ENCODE peak calls at places on chromosomes 5 and 9, in eight cellular contexts. G is dorsolateral prefrontal cortex, H is brain microvascular endothelial cell, Z is small intestine, R is heart right ventricle, U is RWPE1, B is OCI-LY7, O is IMR-90. Q is an unnamed sample.

GRCh38 chr5:126867237-126867636 is 90.3 kb downstream of the LMNB1 start:
- DNase-seq in O (no peak), B (no peak), G (no peak), R (no peak), U (no peak), H (no peak), Z (no peak), Q (no peak)

GRCh38 chr9:133492061-133493021 is 13.4 kb upstream of the SLC2A6 start:
- DNase-seq in G (no peak), Z (no peak), B (no peak), H (no peak), O (no peak), R (no peak), U (peak), Q (no peak)

GRCh38 chr5:139908749-139909148 is 113.1 kb downstream of the PSD2 start:
- DNase-seq in H (no peak), G (no peak), U (no peak), R (no peak), Z (no peak), O (no peak), B (no peak), Q (no peak)

GRCh38 chr9:70601000-70601929 is 186.8 kb upstream of the KLF9 start:
- DNase-seq in B (no peak), G (peak), Z (peak), O (peak), R (peak), U (peak), H (peak), Q (peak)

GRCh38 chr5:77816686-77817085 is 40.5 kb upstream of the TBCA start:
- DNase-seq in O (no peak), G (no peak), B (no peak), Z (no peak), U (peak), R (no peak), H (no peak), Q (no peak)

GRCh38 chr5:167378894-167379723 is 912.3 kb upstream of the WWC1 start:
- DNase-seq in Z (peak), H (no peak), B (no peak), G (no peak), O (no peak), U (no peak), R (no peak), Q (no peak)

GRCh38 chr5:72441861-72442540 is 65.2 kb downstream of the ZNF366 start:
- DNase-seq in R (no peak), U (peak), B (no peak), H (peak), O (peak), Z (no peak), G (no peak), Q (peak)

GRCh38 chr5:92470770-92471169 is 1087.7 kb upstream of the ARRDC3 start:
- DNase-seq in R (no peak), Z (no peak), B (no peak), G (no peak), H (no peak), O (no peak), U (no peak), Q (no peak)

GRCh38 chr9:129336601-129337286 is 158.7 kb upstream of the IER5L start:
- DNase-seq in H (no peak), Z (peak), G (no peak), U (no peak), R (no peak), O (peak), B (peak), Q (no peak)

GRCh38 chr9:86424246-86424891 is 70.2 kb upstream of the TUT7 start:
- DNase-seq in R (no peak), U (no peak), B (no peak), H (no peak), Z (no peak), G (no peak), O (peak), Q (no peak)

GRCh38 chr9:106878943-106879916 is 16.3 kb downstream of the ZNF462 start:
- DNase-seq in U (peak), B (no peak), R (peak), Z (peak), H (peak), G (peak), O (peak), Q (peak)

GRCh38 chr9:85202596-85202995 is 533.1 kb downstream of the NTRK2 start:
- DNase-seq in R (no peak), B (no peak), H (peak), G (no peak), O (no peak), Z (no peak), U (no peak), Q (no peak)

GRCh38 chr9:68775003-68775730 is 70.1 kb downstream of the PIP5K1B start:
- DNase-seq in O (peak), G (no peak), R (no peak), Z (no peak), B (no peak), H (peak), U (no peak), Q (peak)

GRCh38 chr9:15824310-15824709 is 271.5 kb downstream of the CCDC171 start:
- DNase-seq in R (no peak), G (no peak), O (peak), B (peak), Z (no peak), U (peak), H (peak), Q (no peak)

GRCh38 chr9:27204578-27204977 is 92.4 kb downstream of the EQTN start:
- DNase-seq in B (no peak), H (no peak), R (no peak), U (peak), Z (no peak), O (peak), G (no peak), Q (no peak)

GRCh38 chr9:122318284-122318683 is 52.5 kb upstream of the PTGS1 start:
- DNase-seq in O (no peak), U (no peak), G (no peak), R (no peak), Z (no peak), B (no peak), H (no peak), Q (no peak)

GRCh38 chr5:82356808-82357671 is 78.9 kb upstream of the RPS23 start:
- DNase-seq in B (no peak), H (peak), O (peak), Z (peak), G (no peak), U (peak), R (peak), Q (peak)

GRCh38 chr5:88662801-88663360 is 220.1 kb downstream of the MEF2C start:
- DNase-seq in G (no peak), Z (no peak), O (no peak), R (no peak), H (no peak), B (no peak), U (no peak), Q (no peak)

GRCh38 chr9:136337416-136338395 is 10.4 kb downstream of the GPSM1 start:
- DNase-seq in O (no peak), R (no peak), G (no peak), Z (no peak), U (no peak), B (no peak), H (no peak), Q (no peak)

GRCh38 chr9:24614070-24614469 is 68.4 kb upstream of the IZUMO3 start:
- DNase-seq in O (no peak), G (no peak), Z (no peak), U (peak), B (no peak), H (no peak), R (no peak), Q (no peak)

GRCh38 chr5:69331528-69332445 is 814 bp downstream of the CCDC125 start:
- DNase-seq in Z (peak), R (no peak), O (no peak), G (no peak), H (no peak), U (no peak), B (peak), Q (no peak)

GRCh38 chr5:177498013-177498847 is 826 bp upstream of the PDLIM7 start:
- DNase-seq in U (no peak), Z (no peak), G (no peak), B (no peak), O (no peak), R (no peak), H (no peak), Q (no peak)

GRCh38 chr9:15469406-15469805 is 41.4 kb downstream of the PSIP1 start:
- DNase-seq in G (no peak), H (peak), B (no peak), U (no peak), O (peak), R (no peak), Z (no peak), Q (no peak)

GRCh38 chr9:96554326-96554725 is 65.3 kb downstream of the CDC14B start:
- DNase-seq in R (no peak), G (no peak), H (no peak), B (no peak), U (no peak), O (peak), Z (no peak), Q (no peak)

GRCh38 chr9:115694991-115695390 is 458.6 kb upstream of the PAPPA start:
- DNase-seq in R (no peak), B (no peak), G (no peak), O (peak), H (no peak), Z (no peak), U (no peak), Q (no peak)

GRCh38 chr9:71909887-71910601 is 949 bp downstream of the ABHD17B start:
- DNase-seq in Z (peak), R (peak), H (peak), U (peak), O (peak), B (peak), G (peak), Q (no peak)

GRCh38 chr9:87793292-87793691 is 67.4 kb downstream of the CTSL start:
- DNase-seq in B (no peak), H (peak), G (no peak), Z (no peak), R (no peak), O (peak), U (peak), Q (no peak)

GRCh38 chr9:21904776-21905175 is 89.4 kb downstream of the CDKN2A start:
- DNase-seq in Z (no peak), O (no peak), G (no peak), B (peak), R (no peak), U (no peak), H (peak), Q (no peak)

GRCh38 chr5:95723632-95724369 is 7.3 kb upstream of the RHOBTB3 start:
- DNase-seq in Z (no peak), B (no peak), G (no peak), R (no peak), U (no peak), O (peak), H (peak), Q (no peak)

GRCh38 chr5:167947312-167947711 is 344.1 kb upstream of the WWC1 start:
- DNase-seq in R (no peak), G (no peak), O (peak), B (no peak), H (no peak), Z (no peak), U (no peak), Q (no peak)

GRCh38 chr5:118937393-118938061 is 50.8 kb downstream of the DTWD2 start:
- DNase-seq in G (no peak), O (no peak), Z (peak), H (no peak), B (no peak), U (no peak), R (no peak), Q (no peak)

GRCh38 chr5:35990524-35990923 is 666 bp downstream of the UGT3A1 start:
- DNase-seq in B (no peak), G (no peak), U (no peak), O (no peak), Z (peak), H (no peak), R (no peak), Q (no peak)

GRCh38 chr5:38384396-38384795 is 126.0 kb downstream of the EGFLAM start:
- DNase-seq in H (no peak), U (no peak), R (no peak), G (no peak), Z (no peak), O (no peak), B (no peak), Q (no peak)

GRCh38 chr9:127954831-127955293 is 17.2 kb upstream of the DPM2 start:
- DNase-seq in G (peak), H (no peak), Z (no peak), R (no peak), U (no peak), O (no peak), B (no peak), Q (no peak)
- H3K27ac ChIP-seq in G (peak), H (no peak), Z (peak), R (peak), U (peak), O (no peak), B (no peak), Q (peak)

DNA sequence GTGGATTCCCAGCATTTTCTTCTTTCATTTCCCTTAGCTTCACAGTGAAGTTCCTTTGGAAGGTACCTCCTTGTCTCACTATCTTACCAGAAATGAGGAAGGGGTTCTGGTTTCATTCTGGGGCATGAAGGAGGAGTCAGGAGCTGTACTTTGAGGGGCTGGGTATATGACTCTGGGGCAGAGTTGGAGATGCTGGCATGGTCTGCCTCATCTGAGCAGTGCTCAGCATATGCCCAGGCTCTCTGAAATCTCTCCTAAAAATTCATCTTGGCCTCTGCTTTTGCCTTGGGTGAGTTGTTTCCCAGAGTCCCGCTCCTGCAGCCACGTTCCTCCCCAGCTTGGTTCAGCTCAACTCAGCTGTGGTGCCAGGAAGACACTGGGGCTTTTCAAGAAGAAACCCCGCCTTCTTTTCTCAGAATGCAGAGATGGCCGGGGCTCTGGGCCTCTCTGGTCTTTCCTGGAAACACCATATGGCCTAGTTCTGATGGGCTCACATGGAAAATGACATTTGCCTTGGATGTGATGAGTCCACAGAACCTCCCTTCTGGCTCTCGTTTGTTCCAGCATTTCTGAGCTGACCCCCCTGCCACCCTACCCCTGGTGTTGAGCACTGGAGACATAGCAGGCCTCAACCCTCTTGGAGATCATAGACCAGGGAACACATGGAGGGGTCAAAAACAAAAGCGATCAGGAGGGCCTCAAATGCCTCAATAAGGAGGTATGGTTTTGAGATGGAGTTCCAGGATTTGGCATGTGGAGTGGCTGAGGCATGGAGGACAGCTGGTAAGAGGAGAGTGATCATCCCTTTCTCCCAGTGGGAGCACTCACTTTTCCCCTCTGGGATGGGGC is 12.0 kb upstream of the TGFBR1 start:
- DNase-seq in Z (peak), B (no peak), O (no peak), G (no peak), R (no peak), H (no peak), U (no peak), Q (no peak)
- H3K27ac ChIP-seq in Z (no peak), B (no peak), O (no peak), G (no peak), R (no peak), H (no peak), U (no peak), Q (no peak)

GRCh38 chr5:51411917-51412316 is 28.7 kb downstream of the ISL1 start:
- DNase-seq in G (no peak), R (no peak), Z (no peak), B (no peak), H (no peak), U (no peak), O (no peak), Q (no peak)
- H3K27ac ChIP-seq in G (no peak), R (no peak), Z (no peak), B (no peak), H (no peak), U (no peak), O (no peak), Q (no peak)

GRCh38 chr9:111961011-111961410 is 64.4 kb downstream of the UGCG start:
- DNase-seq in R (no peak), U (no peak), H (peak), G (no peak), B (no peak), Z (no peak), O (peak), Q (no peak)

GRCh38 chr9:111959468-111959941 is 62.9 kb downstream of the UGCG start:
- DNase-seq in G (no peak), R (no peak), B (no peak), H (peak), Z (peak), O (peak), U (peak), Q (peak)

GRCh38 chr9:111961575-111961974 is 65.0 kb downstream of the UGCG start:
- DNase-seq in Z (peak), B (no peak), G (no peak), U (no peak), R (no peak), H (peak), O (peak), Q (no peak)

GRCh38 chr9:111957856-111958631 is 61.4 kb downstream of the UGCG start:
- DNase-seq in G (no peak), U (peak), B (peak), H (peak), R (no peak), O (peak), Z (peak), Q (peak)

GRCh38 chr9:111959960-111960359 is 63.3 kb downstream of the UGCG start:
- DNase-seq in B (no peak), H (peak), Z (no peak), R (no peak), U (peak), G (no peak), O (peak), Q (peak)
- H3K27ac ChIP-seq in B (no peak), H (peak), Z (peak), R (no peak), U (peak), G (no peak), O (peak), Q (peak)

DNA sequence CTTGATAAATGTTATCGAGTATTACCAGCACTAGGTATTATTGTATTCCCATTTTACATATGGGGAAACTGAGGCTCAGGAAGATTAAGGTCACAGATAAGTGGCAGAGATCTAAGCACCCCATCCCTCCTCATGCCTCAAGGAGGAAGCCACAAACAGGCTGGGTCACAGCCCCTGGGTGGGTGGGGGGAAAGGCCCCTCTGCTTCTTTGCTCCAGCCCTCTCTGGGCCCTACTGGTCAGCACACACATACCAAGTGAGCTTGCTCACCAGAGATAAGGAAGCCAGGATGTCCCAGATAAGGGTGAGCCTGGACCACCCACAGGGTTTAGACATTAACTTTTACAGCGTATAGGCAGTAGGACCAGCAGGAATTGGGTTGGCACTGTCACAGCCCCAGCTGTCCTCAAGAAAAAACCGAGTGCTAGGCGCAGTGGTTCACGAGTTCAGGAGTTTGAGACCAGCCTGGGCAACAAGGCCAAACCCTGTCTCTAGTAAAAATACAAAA is 45.3 kb downstream of the STK10 start:
- DNase-seq in B (no peak), O (peak), Z (no peak), U (no peak), R (no peak), H (peak), G (no peak), Q (no peak)
- H3K27ac ChIP-seq in B (no peak), O (no peak), Z (peak), U (no peak), R (no peak), H (no peak), G (no peak), Q (no peak)

DNA sequence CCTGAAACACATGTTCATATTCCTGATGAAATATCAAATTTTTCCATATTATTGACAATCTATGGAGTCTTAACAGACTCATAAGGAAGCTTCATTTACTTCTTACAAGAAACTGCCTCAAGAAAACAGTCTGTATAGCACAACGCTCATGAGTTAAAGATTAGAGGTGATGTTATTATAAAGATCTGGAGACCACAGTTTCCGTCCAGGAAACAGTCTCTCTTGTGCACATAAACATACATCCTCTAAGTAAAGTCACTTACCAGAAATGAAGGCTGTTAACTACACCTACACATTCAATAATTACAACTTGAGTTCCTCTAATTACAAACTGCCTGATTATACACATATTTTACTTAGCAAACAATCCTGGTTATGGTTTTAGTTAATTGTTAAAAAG is 86.8 kb downstream of the RAPGEF6 start:
- DNase-seq in G (no peak), H (no peak), O (no peak), Z (peak), B (peak), R (no peak), U (no peak), Q (no peak)
- H3K27ac ChIP-seq in G (no peak), H (no peak), O (no peak), Z (no peak), B (no peak), R (no peak), U (no peak), Q (no peak)

GRCh38 chr9:5453673-5454072 is 3.3 kb downstream of the CD274 start:
- DNase-seq in Z (no peak), R (no peak), U (no peak), B (no peak), G (no peak), H (no peak), O (no peak), Q (no peak)

GRCh38 chr9:5453004-5453403 is 2.7 kb downstream of the CD274 start:
- DNase-seq in B (no peak), G (no peak), O (no peak), Z (no peak), H (no peak), U (no peak), R (no peak), Q (no peak)

GRCh38 chr9:5459289-5459829 is 9.0 kb downstream of the CD274 start:
- DNase-seq in H (no peak), O (no peak), G (no peak), B (no peak), Z (no peak), R (no peak), U (no peak), Q (no peak)

GRCh38 chr9:5452286-5452609 is 1.9 kb downstream of the CD274 start:
- DNase-seq in U (no peak), G (no peak), H (no peak), R (no peak), B (no peak), Z (no peak), O (no peak), Q (no peak)

DNA sequence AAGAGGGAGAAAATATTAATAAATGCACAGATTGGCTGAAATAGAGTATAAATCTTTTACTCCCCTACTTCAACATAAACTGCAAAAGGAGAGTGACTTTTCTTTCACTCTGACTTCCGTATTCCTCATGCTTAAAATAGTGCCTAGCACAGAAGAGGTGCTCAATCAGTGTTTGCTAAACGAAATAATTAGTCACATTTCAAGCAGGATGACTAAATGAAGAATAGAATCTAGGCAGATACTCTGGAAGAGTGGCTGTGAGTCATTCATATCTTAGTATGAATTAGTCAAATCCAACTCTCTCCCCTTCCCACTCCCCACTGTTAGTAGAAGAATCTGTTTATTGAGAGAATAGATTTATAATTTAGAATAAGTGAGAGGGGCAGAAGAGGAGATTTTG is 4.8 kb downstream of the CD274 start:
- DNase-seq in B (no peak), H (peak), O (peak), G (no peak), U (peak), Z (no peak), R (no peak), Q (peak)
- H3K27ac ChIP-seq in B (no peak), H (no peak), O (no peak), G (no peak), U (no peak), Z (no peak), R (peak), Q (peak)

Q was measured in epithelial cell of prostate.